ENCODE peak calls at places on chromosomes 5 and 9, in four cellular contexts. R, W, L and X are unnamed samples. For H3K36me3, the result is how much of the 10 kb centered on the place peaks cover.

GRCh38 chr9:82673904-82674303 is 389.0 kb downstream of the RASEF start:
- DNase-seq in L (no peak), W (no peak), R (no peak), X (no peak)

GRCh38 chr5:8329773-8330172 is 460.8 kb downstream of the MTRR start:
- DNase-seq in W (no peak), R (no peak), L (no peak), X (no peak)

GRCh38 chr5:176794509-176794908 is 15.8 kb upstream of the UNC5A start:
- DNase-seq in W (no peak), R (no peak), L (no peak), X (no peak)

GRCh38 chr9:110814159-110814558 is 145.6 kb downstream of the MUSK start:
- DNase-seq in R (no peak), L (no peak), W (no peak), X (no peak)

GRCh38 chr5:126976520-126977172 is 53.7 kb downstream of the MARCHF3 start:
- DNase-seq in R (no peak), L (no peak), W (no peak), X (no peak)

GRCh38 chr5:124634228-124634819 is 112.1 kb downstream of the ZNF608 start:
- DNase-seq in R (no peak), L (no peak), W (no peak), X (no peak)

GRCh38 chr5:43389679-43390329 is 22.4 kb downstream of the CCL28 start:
- DNase-seq in W (peak), L (peak), R (no peak), X (peak)

GRCh38 chr5:96648598-96648997 is 13.6 kb upstream of the CAST start:
- DNase-seq in W (no peak), R (no peak), L (no peak), X (peak)

GRCh38 chr9:95135756-95136155 is 181.8 kb downstream of the FANCC start:
- DNase-seq in R (no peak), L (no peak), W (no peak), X (no peak)

GRCh38 chr5:102540251-102540812 is 41.5 kb upstream of the SLCO6A1 start:
- DNase-seq in L (no peak), R (no peak), W (no peak), X (no peak)

GRCh38 chr5:10592598-10592997 is 28.7 kb downstream of the ANKRD33B start:
- DNase-seq in L (no peak), W (no peak), R (no peak), X (no peak)

GRCh38 chr9:71783120-71783523 is 14.8 kb upstream of the CEMIP2 start:
- DNase-seq in W (no peak), R (peak), L (peak), X (peak)

GRCh38 chr5:138655530-138656245 is 80.5 kb upstream of the HSPA9 start:
- DNase-seq in L (no peak), W (no peak), R (no peak), X (no peak)

GRCh38 chr5:116898917-116899316 is 324.3 kb upstream of the SEMA6A start:
- DNase-seq in W (no peak), L (no peak), R (no peak), X (no peak)

GRCh38 chr9:95036676-95037075 is 280.8 kb downstream of the FANCC start:
- DNase-seq in W (no peak), R (no peak), L (no peak), X (no peak)

GRCh38 chr5:37208883-37209808 is 40.0 kb downstream of the CPLANE1 start:
- DNase-seq in R (no peak), L (peak), W (peak), X (no peak)

GRCh38 chr5:10439692-10440091 is 2.0 kb upstream of the ROPN1L start:
- DNase-seq in W (no peak), L (no peak), R (no peak), X (no peak)

GRCh38 chr5:43171441-43171840 is 20.6 kb upstream of the NIM1K start:
- DNase-seq in W (no peak), L (no peak), R (no peak), X (no peak)

GRCh38 chr9:134215709-134216448 is 51.5 kb upstream of the RNU6ATAC start:
- DNase-seq in L (no peak), R (peak), W (no peak), X (no peak)

GRCh38 chr9:15211994-15212501 is 95.0 kb downstream of the TTC39B start:
- DNase-seq in L (no peak), R (no peak), W (no peak), X (no peak)

GRCh38 chr5:74916831-74917710 is 50.9 kb upstream of the FAM169A start:
- DNase-seq in L (no peak), R (no peak), W (no peak), X (no peak)

GRCh38 chr9:6471231-6471630 is 58.2 kb downstream of the UHRF2 start:
- DNase-seq in L (no peak), R (no peak), W (no peak), X (no peak)

GRCh38 chr5:94700592-94700991 is 82.1 kb downstream of the SLF1 start:
- DNase-seq in W (no peak), R (no peak), L (no peak), X (no peak)

GRCh38 chr5:43008369-43009158 is 31.6 kb downstream of the ANXA2R start:
- DNase-seq in L (peak), R (peak), W (peak), X (peak)

GRCh38 chr9:110058304-110058953 is 149.5 kb downstream of the C9orf152 start:
- DNase-seq in L (no peak), R (no peak), W (peak), X (peak)

GRCh38 chr5:65034782-65035181 is 266.1 kb downstream of the CWC27 start:
- DNase-seq in L (peak), R (peak), W (peak), X (no peak)
- H3K4me3 ChIP-seq in L (peak), R (peak), W (no peak), X (peak)

GRCh38 chr5:27026059-27026458 is 12.3 kb downstream of the CDH9 start:
- DNase-seq in W (no peak), R (no peak), L (no peak), X (no peak)

GRCh38 chr5:27026791-27027190 is 11.6 kb downstream of the CDH9 start:
- DNase-seq in L (no peak), W (no peak), R (no peak), X (no peak)

GRCh38 chr5:27015758-27016157 is 22.6 kb downstream of the CDH9 start:
- DNase-seq in R (no peak), L (no peak), W (no peak), X (no peak)

DNA sequence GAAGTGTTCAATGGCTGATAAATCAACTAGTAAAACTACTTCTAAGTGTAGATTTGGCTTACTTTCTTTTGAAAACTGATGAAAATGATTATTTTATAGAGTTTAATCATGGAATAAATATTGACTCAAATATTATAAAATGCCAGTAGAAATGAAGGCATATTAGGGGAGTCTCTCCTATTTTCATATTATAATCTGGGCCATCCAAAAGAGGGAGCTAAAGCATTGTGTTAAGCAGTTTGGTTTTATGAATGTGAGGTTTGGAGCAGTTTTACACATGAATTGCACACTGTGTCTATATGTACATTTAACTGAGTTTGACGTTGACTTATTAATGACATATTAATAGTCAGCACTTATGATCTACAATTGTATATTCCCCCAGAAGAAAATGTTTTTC is 17.4 kb downstream of the CDH9 start:
- DNase-seq in R (no peak), L (no peak), W (no peak), X (no peak)
- TF ChIP-seq CTCF in R (no peak), L (no peak), W (peak), X (no peak)

GRCh38 chr9:36064448-36065037 is 27.8 kb downstream of the RECK start:
- DNase-seq in L (no peak), W (no peak), R (no peak), X (no peak)
- H3K36me3 ChIP-seq in L (under half), W (under half), R (under half), X (under half)

GRCh38 chr9:137279741-137280477 is 2.4 kb downstream of the TOR4A start:
- DNase-seq in W (peak), L (no peak), R (peak), X (no peak)

GRCh38 chr9:137278913-137279711 is 1.6 kb downstream of the TOR4A start:
- DNase-seq in R (peak), L (no peak), W (no peak), X (no peak)

GRCh38 chr9:137276757-137277328 is 683 bp upstream of the TOR4A start:
- DNase-seq in L (peak), R (peak), W (peak), X (peak)

GRCh38 chr9:137277329-137278041 is at the start of gene TOR4A:
- DNase-seq in L (peak), R (peak), W (peak), X (peak)

GRCh38 chr9:137278061-137278912 is 761 bp downstream of the TOR4A start:
- DNase-seq in L (no peak), W (peak), R (peak), X (no peak)
- H3K4me3 ChIP-seq in L (peak), W (peak), R (peak), X (peak)

GRCh38 chr5:148248894-148249293 is 10.6 kb downstream of the MARCOL start:
- DNase-seq in R (no peak), L (no peak), W (no peak), X (no peak)
- TF ChIP-seq CTCF in R (no peak), L (no peak), W (no peak), X (no peak)

GRCh38 chr9:101398930-101399640 is 434 bp downstream of the ZNF189 start:
- DNase-seq in L (no peak), W (peak), R (no peak), X (peak)
- H3K36me3 ChIP-seq in L (under half), W (under half), R (under half), X (under half)

DNA sequence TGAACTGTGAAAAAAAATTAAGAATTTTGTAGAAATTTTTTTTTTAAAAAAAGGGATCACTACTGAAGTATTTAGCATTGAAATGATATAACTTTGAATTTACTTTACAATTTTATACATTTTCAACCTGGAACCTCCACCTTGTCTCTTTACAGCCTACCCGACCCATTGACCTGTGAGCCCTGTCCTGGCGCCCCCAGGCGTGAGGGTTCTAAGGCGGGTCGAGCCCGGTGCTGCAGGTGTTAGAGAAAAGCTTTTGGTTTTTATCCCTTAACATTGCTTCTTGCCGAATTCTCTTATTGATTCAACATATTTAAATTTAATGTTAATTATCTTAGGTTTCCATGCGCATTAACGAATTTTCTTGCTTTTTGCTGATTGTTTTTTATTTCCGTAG is 561 bp upstream of the ZNF782 start:
- DNase-seq in W (no peak), L (no peak), R (no peak), X (no peak)
- H3K4me3 ChIP-seq in W (peak), L (peak), R (peak), X (peak)

GRCh38 chr9:113993838-113994540 is 84.1 kb downstream of the AMBP start:
- DNase-seq in W (peak), L (peak), R (peak), X (peak)
- TF ChIP-seq CTCF in W (no peak), L (no peak), R (no peak), X (no peak)

GRCh38 chr5:71563161-71563560 is 24.0 kb upstream of the MCCC2 start:
- DNase-seq in R (no peak), L (no peak), W (no peak), X (no peak)

GRCh38 chr5:71569748-71570509 is 17.2 kb upstream of the MCCC2 start:
- DNase-seq in W (no peak), L (no peak), R (no peak), X (no peak)

DNA sequence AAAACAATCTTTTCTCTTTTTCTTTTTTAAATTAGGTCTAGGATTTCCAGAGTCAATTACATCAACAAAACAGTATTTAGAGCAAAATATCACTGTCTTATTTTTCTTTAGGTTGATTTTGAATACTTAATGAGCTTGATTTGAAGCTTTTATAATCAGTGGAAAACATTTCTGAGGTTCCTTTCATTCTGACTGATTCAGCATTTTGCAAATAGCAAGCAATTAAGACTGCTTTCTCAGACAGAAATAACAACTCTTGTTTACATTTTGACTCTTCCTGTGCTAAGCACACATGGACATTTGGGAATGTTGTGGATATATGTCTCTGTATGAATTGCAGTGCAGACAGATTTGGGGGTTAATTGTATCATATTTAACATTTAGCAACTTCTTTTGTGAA is 22.3 kb upstream of the MCCC2 start:
- DNase-seq in R (no peak), L (no peak), W (no peak), X (no peak)
- H3K36me3 ChIP-seq in R (half or more), L (under half), W (half or more), X (half or more)